ENCODE peak calls at places on chromosomes 12 and 14, in six cellular contexts. X is naive thymus-derived CD4-positive, alpha-beta T cell; Y is hypothalamus; M is natural killer cell; A is thoracic aorta; P is T-helper 9 cell. D is an unnamed sample.

GRCh38 chr12:27244680-27245005 is 557 bp downstream of the STK38L start:
- DNase-seq in Y (peak; percentile 78), P (no peak), X (no peak), M (no peak), A (no peak), D (no peak)

GRCh38 chr12:13154027-13154538 is 42.4 kb upstream of the EMP1 start:
- DNase-seq in A (no peak), Y (no peak), P (no peak), M (no peak), X (no peak), D (no peak)

GRCh38 chr12:88856201-88856600 is 275.9 kb upstream of the KITLG start:
- DNase-seq in M (no peak), A (no peak), X (no peak), P (no peak), Y (no peak), D (no peak)

GRCh38 chr14:92456215-92457017 is 57.2 kb upstream of the RIN3 start:
- DNase-seq in Y (peak; percentile 31), X (no peak), A (no peak), M (no peak), P (no peak), D (peak; percentile 65)

GRCh38 chr14:53365516-53366130 is 212.5 kb upstream of the DDHD1 start:
- DNase-seq in Y (no peak), A (no peak), X (no peak), P (no peak), M (no peak), D (no peak)

GRCh38 chr12:109154485-109155438 is 38.4 kb downstream of the ACACB start:
- DNase-seq in P (peak; percentile 79), X (peak; percentile 76), A (peak; percentile 19), Y (peak; percentile 83), M (peak; percentile 63), D (peak; percentile 83)

GRCh38 chr14:102796661-102797190 is 19.5 kb downstream of the TRAF3 start:
- DNase-seq in Y (no peak), M (no peak), A (no peak), X (no peak), P (no peak), D (no peak)

GRCh38 chr12:79886917-79887519 is 47.9 kb downstream of the PPP1R12A start:
- DNase-seq in M (no peak), Y (no peak), X (peak; percentile 31), A (no peak), P (no peak), D (no peak)

GRCh38 chr12:57844725-57845477 is 1.6 kb downstream of the CTDSP2 start:
- DNase-seq in M (no peak), A (peak; percentile 73), Y (peak; percentile 82), P (no peak), X (no peak), D (no peak)

GRCh38 chr14:104820669-104821228 is 19.8 kb downstream of the ZBTB42 start:
- DNase-seq in Y (peak; percentile 36), A (no peak), M (no peak), P (no peak), X (no peak), D (no peak)

GRCh38 chr12:5171701-5172100 is 128.0 kb downstream of the KCNA5 start:
- DNase-seq in Y (peak; percentile 8), X (no peak), M (no peak), A (no peak), P (no peak), D (no peak)

GRCh38 chr12:108386704-108387360 is 47.7 kb upstream of the CMKLR1 start:
- DNase-seq in X (no peak), M (no peak), A (no peak), P (no peak), Y (no peak), D (no peak)

GRCh38 chr12:75976113-75976512 is 55.5 kb downstream of the PHLDA1 start:
- DNase-seq in X (no peak), P (no peak), Y (no peak), M (no peak), A (no peak), D (no peak)

GRCh38 chr14:36773136-36773540 is 111.5 kb downstream of the PAX9 start:
- DNase-seq in A (no peak), P (no peak), X (no peak), M (no peak), Y (no peak), D (no peak)

GRCh38 chr14:92544051-92544730 is 30.6 kb downstream of the RIN3 start:
- DNase-seq in A (no peak), X (no peak), Y (no peak), M (no peak), P (no peak), D (no peak)

GRCh38 chr12:106066726-106067325 is 71.9 kb downstream of the NUAK1 start:
- DNase-seq in Y (no peak), X (no peak), P (no peak), M (no peak), A (no peak), D (no peak)

GRCh38 chr12:105239304-105239703 is 3.3 kb upstream of the APPL2 start:
- DNase-seq in Y (no peak), P (no peak), X (no peak), A (no peak), M (no peak), D (no peak)

GRCh38 chr12:1319215-1319614 is 275.2 kb downstream of the FBXL14 start:
- DNase-seq in M (no peak), Y (no peak), X (no peak), A (no peak), P (no peak), D (no peak)

GRCh38 chr12:70178038-70178437 is 65.2 kb upstream of the CNOT2 start:
- DNase-seq in A (no peak), M (no peak), X (no peak), P (no peak), Y (peak; percentile 32), D (no peak)

GRCh38 chr14:92352158-92352985 is 29.4 kb downstream of the SLC24A4 start:
- DNase-seq in Y (no peak), P (no peak), M (no peak), A (no peak), X (no peak), D (no peak)

GRCh38 chr12:58364389-58365086 is 423.2 kb downstream of the ATP23 start:
- DNase-seq in M (no peak), A (no peak), X (no peak), P (no peak), Y (no peak), D (no peak)

GRCh38 chr12:107330901-107331431 is 237.6 kb upstream of the CRY1 start:
- DNase-seq in Y (no peak), A (no peak), P (no peak), X (no peak), M (no peak), D (no peak)

GRCh38 chr12:15122349-15122748 is 98.9 kb downstream of the RERG start:
- DNase-seq in A (no peak), X (no peak), M (no peak), Y (no peak), P (no peak), D (no peak)

GRCh38 chr12:3272958-3273357 is 195.8 kb downstream of the TSPAN9 start:
- DNase-seq in M (no peak), P (no peak), Y (no peak), A (no peak), X (no peak), D (no peak)

GRCh38 chr14:76742961-76743360 is 18.3 kb upstream of the VASH1 start:
- DNase-seq in A (no peak), Y (no peak), X (no peak), P (no peak), M (no peak), D (no peak)

GRCh38 chr12:65603428-65604351 is 220.6 kb upstream of the HMGA2 start:
- DNase-seq in A (no peak), P (no peak), M (no peak), X (no peak), Y (no peak), D (no peak)

GRCh38 chr12:120640840-120641833 is 711 bp downstream of the CABP1 start:
- DNase-seq in Y (no peak), X (peak; percentile 48), M (peak; percentile 36), P (peak; percentile 35), A (no peak), D (peak; percentile 79)

GRCh38 chr12:125092872-125093680 is 27.8 kb downstream of the AACS start:
- DNase-seq in P (no peak), A (no peak), M (no peak), Y (peak; percentile 31), X (no peak), D (no peak)

GRCh38 chr14:37991027-37991426 is 216.7 kb upstream of the SSTR1 start:
- DNase-seq in P (no peak), M (no peak), X (no peak), A (no peak), Y (no peak), D (no peak)

GRCh38 chr12:109258201-109258600 is 50.9 kb downstream of the FOXN4 start:
- DNase-seq in X (no peak), P (no peak), A (no peak), M (no peak), Y (no peak), D (no peak)

GRCh38 chr14:99604766-99605298 is 825 bp upstream of the CCDC85C start:
- DNase-seq in Y (no peak), A (no peak), M (no peak), P (no peak), X (no peak), D (peak; percentile 81)

GRCh38 chr12:107444771-107445170 is 240.8 kb upstream of the PWP1 start:
- DNase-seq in X (no peak), A (no peak), P (no peak), Y (no peak), M (no peak), D (no peak)

GRCh38 chr12:14960548-14961465 is 594 bp downstream of the ARHGDIB start:
- DNase-seq in Y (no peak), P (no peak), M (peak; percentile 38), A (no peak), X (peak; percentile 77), D (no peak)

GRCh38 chr12:11798856-11799530 is 149.5 kb downstream of the ETV6 start:
- DNase-seq in X (no peak), M (no peak), Y (no peak), A (no peak), P (no peak), D (no peak)

GRCh38 chr12:59459966-59460365 is 135.9 kb upstream of the SLC16A7 start:
- DNase-seq in A (no peak), Y (no peak), P (no peak), M (no peak), X (no peak), D (no peak)

GRCh38 chr14:49879683-49880204 is 13.1 kb upstream of the ARF6 start:
- DNase-seq in A (no peak), Y (no peak), P (peak; percentile 33), X (peak; percentile 49), M (no peak), D (no peak)

GRCh38 chr14:88129306-88130056 is 124.5 kb downstream of the GPR65 start:
- DNase-seq in P (no peak), M (no peak), Y (no peak), X (no peak), A (peak; percentile 8), D (no peak)

GRCh38 chr12:122908915-122909314 is 13.0 kb upstream of the VPS37B start:
- DNase-seq in P (no peak), Y (no peak), M (no peak), A (no peak), X (no peak), D (no peak)

GRCh38 chr12:5200276-5201087 is 156.8 kb downstream of the KCNA5 start:
- DNase-seq in P (no peak), A (no peak), M (no peak), Y (no peak), X (no peak), D (no peak)

D was measured in type B pancreatic cell.